ENCODE peak calls at places on chromosomes 16 and 17, in six cellular contexts. Y is body of pancreas, R is A549, S is gastrocnemius medialis, J is IMR-90, V is heart left ventricle. C is an unnamed sample.
A peak's percentile ranks its signal among the peaks of the same experiment; 100 is the strongest.

GRCh38 chr16:51713502-51713901 is 562.4 kb upstream of the SALL1 start:
- DNase-seq in R (no peak), J (no peak), Y (no peak), S (no peak), V (no peak), C (no peak)

GRCh38 chr17:49997256-49997735 is 2.3 kb upstream of the DLX3 start:
- DNase-seq in V (no peak), Y (no peak), J (no peak), S (no peak), R (peak; percentile 32), C (no peak)

GRCh38 chr17:1744551-1745512 is 2.2 kb downstream of the SERPINF2 start:
- DNase-seq in V (no peak), Y (no peak), J (no peak), S (no peak), R (no peak), C (no peak)

GRCh38 chr17:69031839-69032238 is 28.9 kb downstream of the ABCA9 start:
- DNase-seq in S (no peak), J (no peak), R (no peak), Y (no peak), V (no peak), C (no peak)

GRCh38 chr16:31451681-31452351 is 7.5 kb upstream of the ARMC5 start:
- DNase-seq in S (no peak), Y (peak; percentile 66), J (peak; percentile 80), V (no peak), R (peak; percentile 85), C (no peak)

GRCh38 chr16:80466024-80466986 is 74.5 kb upstream of the DYNLRB2 start:
- DNase-seq in V (peak; percentile 39), S (peak; percentile 17), Y (peak; percentile 60), J (peak; percentile 24), R (peak; percentile 66), C (peak; percentile 96)

GRCh38 chr16:85377388-85378144 is 235.6 kb upstream of the GSE1 start:
- DNase-seq in S (no peak), V (no peak), J (no peak), R (no peak), Y (no peak), C (no peak)

GRCh38 chr17:83126275-83126930 is 47.0 kb downstream of the METRNL start:
- DNase-seq in J (no peak), V (no peak), R (no peak), S (no peak), Y (no peak), C (peak; percentile 83)

GRCh38 chr17:77645441-77646430 is 312.8 kb upstream of the TNRC6C start:
- DNase-seq in S (no peak), Y (no peak), V (no peak), R (no peak), J (no peak), C (no peak)

GRCh38 chr17:72517413-72518237 is 396.8 kb downstream of the SOX9 start:
- DNase-seq in R (no peak), S (no peak), J (no peak), V (no peak), Y (peak; percentile 34), C (no peak)

GRCh38 chr17:37322106-37322505 is 53.7 kb upstream of the C17orf78 start:
- DNase-seq in S (no peak), Y (no peak), V (no peak), J (no peak), R (no peak), C (no peak)

GRCh38 chr17:27224526-27225315 is 69.2 kb upstream of the WSB1 start:
- DNase-seq in J (no peak), S (no peak), R (peak; percentile 69), Y (no peak), V (no peak), C (no peak)

GRCh38 chr16:47712276-47713224 is 251.4 kb downstream of the PHKB start:
- DNase-seq in J (no peak), R (no peak), V (no peak), S (no peak), Y (no peak), C (no peak)

GRCh38 chr16:89502319-89502843 is 5.8 kb upstream of the SPG7 start:
- DNase-seq in S (no peak), R (peak; percentile 95), V (no peak), J (no peak), Y (peak; percentile 91), C (no peak)

GRCh38 chr16:3158014-3158497 is 23.2 kb downstream of the ZNF213 start:
- DNase-seq in V (no peak), S (no peak), J (no peak), R (no peak), Y (no peak), C (no peak)

GRCh38 chr17:71011389-71011788 is 842.1 kb downstream of the KCNJ2 start:
- DNase-seq in Y (no peak), S (no peak), R (no peak), V (no peak), J (no peak), C (no peak)

GRCh38 chr17:19650826-19651225 is 2.3 kb downstream of the ALDH3A2 start:
- DNase-seq in J (peak; percentile 59), V (no peak), S (no peak), R (no peak), Y (no peak), C (no peak)

GRCh38 chr16:82995286-82995926 is 368.6 kb downstream of the CDH13 start:
- DNase-seq in S (no peak), J (no peak), V (no peak), Y (no peak), R (no peak), C (no peak)
- TF ChIP-seq POLR2A in S (no peak), J (no peak), V (no peak), Y (no peak), R (no peak), C (no peak)

DNA sequence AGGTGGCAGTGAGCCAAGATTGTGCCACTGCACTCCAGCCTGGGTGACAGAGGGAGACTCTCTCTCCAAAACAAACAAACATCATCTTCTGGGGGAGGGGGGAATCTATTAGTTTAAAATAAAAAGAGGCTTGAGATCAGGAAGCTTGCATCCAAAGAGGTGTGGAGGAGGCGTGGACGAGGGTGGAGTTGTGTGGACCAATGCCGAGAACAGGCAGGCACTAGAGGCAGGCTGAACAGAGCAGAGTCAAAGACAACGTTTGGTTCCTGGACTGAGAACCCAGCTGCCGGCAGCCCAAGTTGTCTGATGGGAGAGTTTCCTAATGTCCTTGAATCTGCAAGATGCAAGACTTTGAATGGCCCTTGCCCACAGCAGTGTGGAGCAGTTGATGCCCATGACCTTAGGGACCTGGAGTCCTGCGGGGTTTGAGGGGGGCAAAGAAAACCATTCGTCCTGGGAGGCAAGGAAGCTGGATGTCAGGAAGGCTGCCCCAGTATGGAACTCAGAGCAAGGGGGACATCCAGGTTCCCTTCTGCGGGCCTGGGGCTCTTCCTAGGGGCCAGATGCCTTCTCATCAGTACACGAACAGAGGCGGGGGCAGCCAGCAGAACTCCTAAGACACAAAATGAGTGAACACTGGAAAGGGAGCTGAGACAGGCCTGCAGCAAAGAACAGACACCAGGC is 9.2 kb downstream of the TBC1D16 start:
- DNase-seq in S (peak; percentile 37), V (no peak), Y (peak; percentile 82), J (no peak), R (no peak), C (peak; percentile 51)
- TF ChIP-seq POLR2A in S (no peak), V (no peak), Y (peak; percentile 25), J (no peak), R (no peak), C (no peak)

GRCh38 chr16:21300309-21301167 is 22.4 kb upstream of the CRYM start:
- DNase-seq in Y (peak; percentile 98), S (peak; percentile 91), R (peak; percentile 99), J (peak; percentile 100), V (peak; percentile 93), C (peak; percentile 99)
- TF ChIP-seq POLR2A in Y (peak; percentile 69), S (peak; percentile 34), R (peak; percentile 53), J (peak; percentile 75), V (no peak), C (no peak)

DNA sequence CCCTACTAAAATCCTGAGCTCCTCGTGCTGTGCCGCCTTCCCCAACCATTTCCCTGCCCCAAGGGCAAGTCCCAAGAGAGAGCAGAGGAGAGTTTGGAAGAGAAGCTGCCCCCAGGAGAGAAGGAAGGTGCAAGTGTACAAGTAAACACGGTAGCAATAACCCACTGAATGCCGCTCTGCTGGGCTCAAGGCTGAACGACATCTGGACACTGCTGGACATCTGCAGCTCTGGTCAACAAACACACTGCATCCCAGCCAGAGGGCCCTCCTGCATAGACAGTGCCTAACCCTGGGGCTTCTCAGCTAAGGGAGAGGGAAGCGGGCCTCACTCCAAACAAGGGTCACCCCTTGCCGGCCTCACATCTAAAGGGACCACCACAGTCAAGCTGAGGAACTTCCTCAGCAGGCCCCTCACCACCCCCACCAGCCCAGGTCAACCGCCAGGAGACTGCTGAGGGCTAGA is 12.7 kb downstream of the JUP start:
- DNase-seq in S (no peak), R (no peak), V (no peak), Y (no peak), J (peak; percentile 23), C (no peak)
- TF ChIP-seq POLR2A in S (no peak), R (no peak), V (no peak), Y (no peak), J (no peak), C (no peak)

GRCh38 chr16:67462279-67462655 is 18.7 kb downstream of the ATP6V0D1 start:
- DNase-seq in R (no peak), S (no peak), Y (no peak), J (no peak), V (no peak), C (no peak)
- TF ChIP-seq POLR2A in R (no peak), S (no peak), Y (no peak), J (no peak), V (no peak), C (no peak)

GRCh38 chr16:28846080-28846932 is at the start of gene TUFM:
- DNase-seq in Y (peak; percentile 96), R (peak; percentile 99), V (peak; percentile 99), S (peak; percentile 98), J (peak; percentile 98), C (peak; percentile 99)
- TF ChIP-seq POLR2A in Y (peak; percentile 71), R (peak; percentile 76), V (no peak), S (peak; percentile 80), J (peak; percentile 61), C (no peak)

GRCh38 chr16:70429888-70430666 is 8.8 kb downstream of the ST3GAL2 start:
- DNase-seq in J (no peak), Y (no peak), V (no peak), S (no peak), R (no peak), C (no peak)
- TF ChIP-seq POLR2A in J (no peak), Y (no peak), V (no peak), S (no peak), R (no peak), C (no peak)

DNA sequence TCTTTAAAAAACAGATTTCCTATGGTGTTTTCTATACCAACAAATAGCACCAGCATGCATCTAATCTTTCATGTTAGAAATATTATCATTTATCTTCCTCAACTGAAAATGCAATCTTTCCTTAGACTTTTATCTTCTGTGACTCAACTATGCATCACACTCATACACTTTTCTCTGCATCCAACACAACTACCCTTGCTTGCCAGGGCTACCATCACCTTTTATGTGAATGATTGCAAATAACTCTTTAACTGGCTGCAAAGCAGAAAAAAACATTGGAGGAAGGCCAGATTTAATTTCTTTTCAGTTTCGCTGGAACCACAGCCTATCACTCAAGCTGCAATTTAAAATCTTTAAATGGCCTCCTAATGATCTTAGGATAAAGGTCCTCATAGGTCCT is 212.9 kb downstream of the CDH8 start:
- DNase-seq in V (no peak), Y (no peak), R (no peak), S (no peak), J (no peak), C (no peak)
- TF ChIP-seq POLR2A in V (no peak), Y (no peak), R (no peak), S (no peak), J (no peak), C (no peak)

GRCh38 chr17:39980402-39981206 is at the start of gene PSMD3:
- DNase-seq in Y (peak; percentile 99), R (peak; percentile 100), J (peak; percentile 100), V (peak; percentile 98), S (peak; percentile 97), C (peak; percentile 100)
- TF ChIP-seq POLR2A in Y (peak; percentile 83), R (peak; percentile 87), J (peak; percentile 89), V (peak; percentile 15), S (peak; percentile 97), C (peak; percentile 63)